ENCODE peak calls at places on chromosomes 4 and X, in eight cellular contexts. One of them, this sample, is unnamed.
A peak's percentile ranks its signal among the peaks of the same experiment; 100 is the strongest.

GRCh38 chr4:57103051-57103450 is 7.1 kb downstream of the IGFBP7 start:
- DNase-seq in tibial artery: no peak
- DNase-seq in T-helper 2 cell: no peak
- DNase-seq in glutamatergic neuron: no peak
- DNase-seq in NAMALWA: no peak
- DNase-seq in stimulated activated CD4-positive, alpha-beta T cell treated with anti-CD3 and anti-CD28 coated beads, Interleukin-2, amount 100 ng/mL, for 48 hours: no peak
- DNase-seq in dermis blood vessel endothelial cell: peak; percentile 63
- DNase-seq in renal cortical epithelial cell: no peak
- DNase-seq in this sample: peak; percentile 57

GRCh38 chr4:150769845-150770244 is 187.9 kb downstream of the MAB21L2 start:
- DNase-seq in tibial artery: no peak
- DNase-seq in T-helper 2 cell: no peak
- DNase-seq in glutamatergic neuron: no peak
- DNase-seq in NAMALWA: no peak
- DNase-seq in stimulated activated CD4-positive, alpha-beta T cell treated with anti-CD3 and anti-CD28 coated beads, Interleukin-2, amount 100 ng/mL, for 48 hours: no peak
- DNase-seq in dermis blood vessel endothelial cell: no peak
- DNase-seq in renal cortical epithelial cell: peak; percentile 26
- DNase-seq in this sample: no peak

GRCh38 chr4:2354760-2355159 is 63.7 kb downstream of the ZFYVE28 start:
- DNase-seq in tibial artery: peak; percentile 40
- DNase-seq in T-helper 2 cell: no peak
- DNase-seq in glutamatergic neuron: no peak
- DNase-seq in NAMALWA: no peak
- DNase-seq in stimulated activated CD4-positive, alpha-beta T cell treated with anti-CD3 and anti-CD28 coated beads, Interleukin-2, amount 100 ng/mL, for 48 hours: no peak
- DNase-seq in dermis blood vessel endothelial cell: no peak
- DNase-seq in renal cortical epithelial cell: no peak
- DNase-seq in this sample: no peak

GRCh38 chr4:91936301-91936700 is 367.5 kb upstream of the GRID2 start:
- DNase-seq in tibial artery: no peak
- DNase-seq in T-helper 2 cell: no peak
- DNase-seq in glutamatergic neuron: no peak
- DNase-seq in NAMALWA: no peak
- DNase-seq in stimulated activated CD4-positive, alpha-beta T cell treated with anti-CD3 and anti-CD28 coated beads, Interleukin-2, amount 100 ng/mL, for 48 hours: no peak
- DNase-seq in dermis blood vessel endothelial cell: no peak
- DNase-seq in renal cortical epithelial cell: no peak
- DNase-seq in this sample: no peak

GRCh38 chr4:130288576-130288975 is 1192.6 kb downstream of the C4orf33 start:
- DNase-seq in tibial artery: no peak
- DNase-seq in T-helper 2 cell: no peak
- DNase-seq in glutamatergic neuron: no peak
- DNase-seq in NAMALWA: no peak
- DNase-seq in stimulated activated CD4-positive, alpha-beta T cell treated with anti-CD3 and anti-CD28 coated beads, Interleukin-2, amount 100 ng/mL, for 48 hours: no peak
- DNase-seq in dermis blood vessel endothelial cell: no peak
- DNase-seq in renal cortical epithelial cell: no peak
- DNase-seq in this sample: no peak

GRCh38 chrX:8743126-8743732 is 11.3 kb upstream of the ANOS1 start:
- DNase-seq in tibial artery: no peak
- DNase-seq in T-helper 2 cell: peak; percentile 34
- DNase-seq in glutamatergic neuron: peak; percentile 70
- DNase-seq in NAMALWA: peak; percentile 56
- DNase-seq in stimulated activated CD4-positive, alpha-beta T cell treated with anti-CD3 and anti-CD28 coated beads, Interleukin-2, amount 100 ng/mL, for 48 hours: peak; percentile 67
- DNase-seq in dermis blood vessel endothelial cell: peak; percentile 55
- DNase-seq in renal cortical epithelial cell: no peak
- DNase-seq in this sample: peak; percentile 17

GRCh38 chr4:168451744-168452394 is 28.4 kb downstream of the DDX60L start:
- DNase-seq in tibial artery: no peak
- DNase-seq in T-helper 2 cell: no peak
- DNase-seq in glutamatergic neuron: no peak
- DNase-seq in NAMALWA: no peak
- DNase-seq in stimulated activated CD4-positive, alpha-beta T cell treated with anti-CD3 and anti-CD28 coated beads, Interleukin-2, amount 100 ng/mL, for 48 hours: no peak
- DNase-seq in dermis blood vessel endothelial cell: peak; percentile 50
- DNase-seq in renal cortical epithelial cell: peak; percentile 94
- DNase-seq in this sample: no peak

GRCh38 chrX:47568656-47569295 is 7.8 kb downstream of the ARAF start:
- DNase-seq in tibial artery: no peak
- DNase-seq in T-helper 2 cell: peak; percentile 19
- DNase-seq in glutamatergic neuron: no peak
- DNase-seq in NAMALWA: peak; percentile 55
- DNase-seq in stimulated activated CD4-positive, alpha-beta T cell treated with anti-CD3 and anti-CD28 coated beads, Interleukin-2, amount 100 ng/mL, for 48 hours: peak; percentile 26
- DNase-seq in dermis blood vessel endothelial cell: peak; percentile 47
- DNase-seq in renal cortical epithelial cell: no peak
- DNase-seq in this sample: no peak

GRCh38 chr4:182644326-182645050 is 272.7 kb downstream of the DCTD start:
- DNase-seq in tibial artery: no peak
- DNase-seq in T-helper 2 cell: no peak
- DNase-seq in glutamatergic neuron: no peak
- DNase-seq in NAMALWA: no peak
- DNase-seq in stimulated activated CD4-positive, alpha-beta T cell treated with anti-CD3 and anti-CD28 coated beads, Interleukin-2, amount 100 ng/mL, for 48 hours: no peak
- DNase-seq in dermis blood vessel endothelial cell: no peak
- DNase-seq in renal cortical epithelial cell: no peak
- DNase-seq in this sample: no peak

GRCh38 chr4:183808102-183808466 is 97.0 kb upstream of the STOX2 start:
- DNase-seq in tibial artery: no peak
- DNase-seq in T-helper 2 cell: no peak
- DNase-seq in glutamatergic neuron: no peak
- DNase-seq in NAMALWA: no peak
- DNase-seq in stimulated activated CD4-positive, alpha-beta T cell treated with anti-CD3 and anti-CD28 coated beads, Interleukin-2, amount 100 ng/mL, for 48 hours: no peak
- DNase-seq in dermis blood vessel endothelial cell: peak; percentile 39
- DNase-seq in renal cortical epithelial cell: peak; percentile 70
- DNase-seq in this sample: no peak

GRCh38 chr4:169491211-169491610 is 121.2 kb downstream of the NEK1 start:
- DNase-seq in tibial artery: no peak
- DNase-seq in T-helper 2 cell: no peak
- DNase-seq in glutamatergic neuron: no peak
- DNase-seq in NAMALWA: no peak
- DNase-seq in stimulated activated CD4-positive, alpha-beta T cell treated with anti-CD3 and anti-CD28 coated beads, Interleukin-2, amount 100 ng/mL, for 48 hours: no peak
- DNase-seq in dermis blood vessel endothelial cell: no peak
- DNase-seq in renal cortical epithelial cell: no peak
- DNase-seq in this sample: no peak

GRCh38 chrX:124462931-124463330 is 116.6 kb downstream of the SH2D1A start:
- DNase-seq in tibial artery: no peak
- DNase-seq in T-helper 2 cell: no peak
- DNase-seq in glutamatergic neuron: no peak
- DNase-seq in NAMALWA: no peak
- DNase-seq in stimulated activated CD4-positive, alpha-beta T cell treated with anti-CD3 and anti-CD28 coated beads, Interleukin-2, amount 100 ng/mL, for 48 hours: no peak
- DNase-seq in dermis blood vessel endothelial cell: no peak
- DNase-seq in renal cortical epithelial cell: no peak
- DNase-seq in this sample: no peak

GRCh38 chr4:188780686-188781085 is 641.4 kb downstream of the TRIML1 start:
- DNase-seq in tibial artery: no peak
- DNase-seq in T-helper 2 cell: no peak
- DNase-seq in glutamatergic neuron: no peak
- DNase-seq in NAMALWA: no peak
- DNase-seq in stimulated activated CD4-positive, alpha-beta T cell treated with anti-CD3 and anti-CD28 coated beads, Interleukin-2, amount 100 ng/mL, for 48 hours: no peak
- DNase-seq in dermis blood vessel endothelial cell: no peak
- DNase-seq in renal cortical epithelial cell: peak; percentile 12
- DNase-seq in this sample: no peak

GRCh38 chrX:19912-20571 is 261.1 kb upstream of the PLCXD1 start:
- DNase-seq in tibial artery: no peak
- DNase-seq in T-helper 2 cell: no peak
- DNase-seq in glutamatergic neuron: peak; percentile 27
- DNase-seq in NAMALWA: peak; percentile 24
- DNase-seq in stimulated activated CD4-positive, alpha-beta T cell treated with anti-CD3 and anti-CD28 coated beads, Interleukin-2, amount 100 ng/mL, for 48 hours: no peak
- DNase-seq in dermis blood vessel endothelial cell: peak; percentile 14
- DNase-seq in renal cortical epithelial cell: no peak
- DNase-seq in this sample: no peak